ENCODE peak calls at places on chromosomes 7 and 10, in five cellular contexts. S is upper lobe of right lung, V is OCI-LY7, L is right atrium auricular region, W is RWPE2. U is an unnamed sample. For H3K36me3, the result is how much of the 10 kb centered on the place peaks cover.

GRCh38 chr7:39589323-39590111 is 23.3 kb downstream of the YAE1 start:
- DNase-seq in S (no peak), V (no peak), L (no peak), W (no peak), U (peak)

GRCh38 chr7:106075937-106076336 is 36.2 kb downstream of the SYPL1 start:
- DNase-seq in S (no peak), V (peak), L (no peak), W (no peak), U (no peak)

GRCh38 chr7:157043745-157044144 is 33.3 kb upstream of the MNX1 start:
- DNase-seq in S (no peak), V (no peak), L (no peak), W (no peak), U (no peak)

GRCh38 chr7:155974186-155974897 is 162.1 kb upstream of the SHH start:
- DNase-seq in S (peak), V (no peak), L (no peak), W (peak), U (no peak)

GRCh38 chr7:105219771-105220160 is 169.0 kb downstream of the SRPK2 start:
- DNase-seq in S (no peak), V (no peak), L (no peak), W (no peak), U (no peak)

GRCh38 chr10:26890956-26891355 is 30.2 kb upstream of the ABI1 start:
- DNase-seq in S (no peak), V (peak), L (no peak), W (no peak), U (peak)

GRCh38 chr7:107692501-107692900 is 31.9 kb downstream of the SLC26A4 start:
- DNase-seq in S (no peak), V (no peak), L (no peak), W (no peak), U (no peak)

GRCh38 chr10:29719281-29719675 is 84.5 kb upstream of the SVIL start:
- DNase-seq in S (no peak), V (no peak), L (no peak), W (no peak), U (no peak)

GRCh38 chr7:130650616-130651015 is 17.9 kb downstream of the COPG2 start:
- DNase-seq in S (no peak), V (no peak), L (no peak), W (no peak), U (no peak)

GRCh38 chr7:156897673-156898072 is 4.7 kb upstream of the LMBR1 start:
- DNase-seq in S (no peak), V (no peak), L (no peak), W (no peak), U (no peak)

GRCh38 chr7:134727711-134728110 is 51.7 kb upstream of the CALD1 start:
- DNase-seq in S (no peak), V (no peak), L (no peak), W (no peak), U (no peak)

GRCh38 chr10:119531067-119531466 is 11.5 kb downstream of the RGS10 start:
- DNase-seq in S (no peak), V (no peak), L (no peak), W (no peak), U (no peak)

GRCh38 chr7:37362802-37363201 is 85.9 kb downstream of the ELMO1 start:
- DNase-seq in S (no peak), V (no peak), L (no peak), W (no peak), U (no peak)

GRCh38 chr10:267705-268104 is 132.4 kb downstream of the ZMYND11 start:
- DNase-seq in S (no peak), V (no peak), L (no peak), W (no peak), U (no peak)

GRCh38 chr7:22939842-22940241 is 74.1 kb downstream of the HYCC1 start:
- DNase-seq in S (no peak), V (no peak), L (no peak), W (no peak), U (no peak)
- H3K36me3 ChIP-seq in S (under half), V (under half), L (under half), W (under half), U (under half)

GRCh38 chr7:33107136-33108066 is 1.8 kb downstream of the RP9 start:
- DNase-seq in S (no peak), V (peak), L (no peak), W (no peak), U (no peak)
- TF ChIP-seq CTCF in S (peak), V (peak), L (peak), W (peak), U (peak)

GRCh38 chr7:111842489-111842888 is 280.2 kb upstream of the IMMP2L start:
- DNase-seq in S (no peak), V (no peak), L (no peak), W (no peak), U (no peak)
- H3K36me3 ChIP-seq in S (half or more), V (under half), L (under half), W (under half), U (under half)

DNA sequence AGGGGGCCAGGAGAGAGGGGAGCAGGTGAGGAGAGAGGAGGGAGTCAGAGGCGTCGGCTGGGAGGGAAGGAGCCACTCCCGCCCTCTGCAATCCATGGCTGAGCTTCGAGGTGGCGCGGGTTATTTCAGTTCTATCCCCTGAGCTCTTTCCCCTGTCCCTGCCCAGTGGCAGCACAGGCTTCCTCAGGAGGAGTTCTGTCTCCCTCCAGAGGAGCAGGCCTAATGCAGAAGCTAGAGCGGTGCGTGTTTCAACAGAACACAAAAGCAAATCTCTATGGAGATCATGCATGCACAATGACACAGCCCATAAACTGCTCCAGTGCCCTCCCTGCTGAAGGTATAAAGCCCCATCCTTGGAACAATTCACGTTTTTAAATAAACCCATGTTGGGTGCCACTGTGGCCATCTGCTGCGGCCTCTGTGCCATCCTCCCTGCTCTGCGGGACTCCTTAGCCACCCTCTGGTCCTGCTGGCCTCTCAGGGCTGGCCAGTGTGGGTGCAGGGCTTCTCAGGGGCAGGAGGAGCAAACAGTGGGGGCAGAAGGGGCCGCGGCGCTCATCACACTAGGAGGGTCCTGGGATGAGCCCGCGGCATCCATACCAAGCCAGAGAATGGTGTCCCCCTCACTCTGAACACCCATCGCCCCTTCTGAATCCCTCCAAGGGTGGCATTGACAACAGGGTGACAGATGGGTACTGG is 192.6 kb upstream of the LYZL2 start:
- DNase-seq in S (peak), V (no peak), L (no peak), W (no peak), U (no peak)
- TF ChIP-seq CTCF in S (no peak), V (no peak), L (no peak), W (no peak), U (no peak)

DNA sequence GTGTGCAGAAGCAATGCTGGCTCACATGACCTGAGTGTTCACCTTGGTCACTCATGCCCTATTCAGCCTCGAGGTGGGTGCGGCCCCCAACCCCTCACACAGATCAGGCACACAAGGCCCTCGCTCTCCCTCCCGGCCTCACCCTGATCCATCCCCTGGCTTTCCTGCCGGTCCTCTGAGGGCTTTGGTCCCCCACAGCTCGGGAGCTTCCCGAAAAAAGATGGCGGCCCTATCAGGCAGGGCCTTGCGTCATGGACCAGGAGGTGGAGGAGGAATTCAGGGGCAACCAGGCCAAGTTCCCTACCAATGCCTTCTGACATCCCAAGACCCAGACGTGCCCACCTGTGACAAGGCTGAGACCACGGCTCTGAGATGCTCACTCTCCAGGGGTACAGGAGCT is 43.7 kb upstream of the DNAAF5 start:
- DNase-seq in S (peak), V (no peak), L (no peak), W (peak), U (no peak)
- H3K36me3 ChIP-seq in S (under half), V (half or more), L (under half), W (under half), U (under half)

GRCh38 chr10:36681751-36682633 is 443.4 kb upstream of the ANKRD30A start:
- DNase-seq in S (no peak), V (no peak), L (no peak), W (no peak), U (no peak)
- TF ChIP-seq CTCF in S (no peak), V (no peak), L (no peak), W (no peak), U (no peak)